ENCODE peak calls at places on chromosome 14, in seven cellular contexts. H is HepG2, N is SK-N-SH, K is H1, T is K562, A is GM12892, P is GM12878. D is an unnamed sample.
A peak's percentile ranks its signal among the peaks of the same experiment; 100 is the strongest.

GRCh38 chr14:23571701-23572523 is 4.3 kb upstream of the AP1G2 start:
- DNase-seq in K (no peak), N (no peak), T (no peak), H (no peak), A (no peak), P (no peak), D (no peak)

GRCh38 chr14:24937300-24937699 is 112.6 kb downstream of the STXBP6 start:
- DNase-seq in A (no peak), H (no peak), K (no peak), P (no peak), N (no peak), T (no peak), D (no peak)

GRCh38 chr14:65336191-65336591 is 76.3 kb upstream of the FUT8 start:
- DNase-seq in A (no peak), K (no peak), N (no peak), P (no peak), T (no peak), H (no peak), D (no peak)

GRCh38 chr14:21382886-21383847 is 652 bp downstream of the SUPT16H start:
- DNase-seq in H (peak; percentile 43), A (peak; percentile 20), T (peak; percentile 42), P (no peak), N (peak; percentile 48), K (no peak), D (peak; percentile 21)

GRCh38 chr14:23364164-23364571 is 804 bp downstream of the EFS start:
- DNase-seq in T (peak; percentile 16), P (no peak), N (peak; percentile 81), H (no peak), A (no peak), K (no peak), D (no peak)

GRCh38 chr14:32763673-32764072 is 175.0 kb upstream of the NPAS3 start:
- DNase-seq in H (no peak), N (no peak), P (no peak), T (no peak), A (no peak), K (no peak), D (no peak)

GRCh38 chr14:61322799-61323290 is 1.5 kb downstream of the PRKCH start:
- DNase-seq in T (no peak), H (no peak), N (peak; percentile 27), K (no peak), P (no peak), A (no peak), D (no peak)

GRCh38 chr14:94646481-94646880 is 34.3 kb downstream of the SERPINA3 start:
- DNase-seq in P (no peak), H (no peak), N (no peak), K (no peak), A (no peak), T (no peak), D (no peak)

GRCh38 chr14:73599494-73599893 is 7.8 kb downstream of the ACOT4 start:
- DNase-seq in T (no peak), N (no peak), K (no peak), P (no peak), A (no peak), H (no peak), D (no peak)

GRCh38 chr14:74085047-74085637 is 386 bp downstream of the LIN52 start:
- DNase-seq in T (peak; percentile 21), N (peak; percentile 44), A (peak; percentile 7), P (no peak), H (peak; percentile 10), K (no peak), D (no peak)

GRCh38 chr14:93011650-93012317 is 88.8 kb downstream of the CHGA start:
- DNase-seq in P (no peak), A (no peak), T (no peak), N (no peak), H (no peak), K (no peak), D (no peak)

GRCh38 chr14:76647699-76648298 is 113.5 kb upstream of the VASH1 start:
- DNase-seq in K (no peak), H (peak; percentile 52), A (peak; percentile 47), N (peak; percentile 62), P (no peak), T (peak; percentile 61), D (peak; percentile 32)

GRCh38 chr14:36105401-36105800 is 71.1 kb downstream of the PTCSC3 start:
- DNase-seq in H (peak; percentile 21), A (no peak), K (peak; percentile 53), T (no peak), P (no peak), N (no peak), D (no peak)

GRCh38 chr14:95059126-95059525 is 98.2 kb downstream of the DICER1 start:
- DNase-seq in T (no peak), H (no peak), P (no peak), A (no peak), N (no peak), K (no peak), D (no peak)

GRCh38 chr14:41922014-41922413 is 315.3 kb downstream of the LRFN5 start:
- DNase-seq in K (no peak), T (no peak), A (no peak), H (no peak), N (no peak), P (no peak), D (no peak)

GRCh38 chr14:55333785-55334485 is 62.7 kb downstream of the FBXO34 start:
- DNase-seq in N (no peak), A (no peak), H (no peak), K (no peak), T (no peak), P (no peak), D (no peak)

GRCh38 chr14:100525615-100526014 is 61.6 kb downstream of the BEGAIN start:
- DNase-seq in P (no peak), K (no peak), H (no peak), N (no peak), T (no peak), A (no peak), D (no peak)

GRCh38 chr14:34749408-34749807 is 35.0 kb upstream of the CFL2 start:
- DNase-seq in P (no peak), N (no peak), H (no peak), K (no peak), A (no peak), T (no peak), D (no peak)

GRCh38 chr14:65069874-65070709 is 32.2 kb downstream of the MAX start:
- DNase-seq in A (no peak), H (no peak), N (no peak), K (no peak), P (no peak), T (no peak), D (no peak)

GRCh38 chr14:29016050-29016900 is 249.7 kb downstream of the FOXG1 start:
- DNase-seq in P (no peak), A (no peak), N (peak; percentile 7), H (peak; percentile 78), K (peak; percentile 85), T (peak; percentile 7), D (peak; percentile 3)
- TF ChIP-seq TAF1 in P (no peak), A (no peak), N (no peak), H (no peak), K (no peak), T (no peak), D (no peak)

GRCh38 chr14:103561381-103562134 is 899 bp downstream of the BAG5 start:
- DNase-seq in N (peak; percentile 74), A (peak; percentile 55), T (no peak), H (peak; percentile 27), K (no peak), P (no peak), D (peak; percentile 59)
- TF ChIP-seq TAF1 in N (no peak), A (no peak), T (no peak), H (no peak), K (peak; percentile 56), P (no peak), D (no peak)

DNA sequence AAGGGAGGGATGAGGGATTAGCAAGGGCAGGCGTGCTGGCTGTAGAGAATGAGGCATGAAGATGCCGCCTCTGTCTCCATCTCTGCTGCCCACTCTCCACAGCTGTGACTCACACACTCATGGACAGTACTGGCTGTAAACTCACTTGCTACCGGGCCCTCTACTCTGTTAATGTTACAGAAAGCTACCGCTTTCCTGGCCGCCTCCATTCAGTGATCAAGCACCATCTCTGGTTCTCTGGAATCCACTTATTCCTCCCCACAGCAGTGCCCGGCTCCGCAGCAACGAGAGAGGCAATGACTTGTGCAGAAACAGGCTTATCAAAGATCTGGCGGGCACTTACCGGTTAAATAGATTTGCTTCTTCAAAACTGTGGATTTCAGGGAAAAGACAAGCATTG is 34.8 kb downstream of the AMN start:
- DNase-seq in H (no peak), N (peak; percentile 53), P (no peak), T (no peak), K (no peak), A (no peak), D (no peak)
- TF ChIP-seq TAF1 in H (no peak), N (no peak), P (no peak), T (no peak), K (no peak), A (no peak), D (no peak)

DNA sequence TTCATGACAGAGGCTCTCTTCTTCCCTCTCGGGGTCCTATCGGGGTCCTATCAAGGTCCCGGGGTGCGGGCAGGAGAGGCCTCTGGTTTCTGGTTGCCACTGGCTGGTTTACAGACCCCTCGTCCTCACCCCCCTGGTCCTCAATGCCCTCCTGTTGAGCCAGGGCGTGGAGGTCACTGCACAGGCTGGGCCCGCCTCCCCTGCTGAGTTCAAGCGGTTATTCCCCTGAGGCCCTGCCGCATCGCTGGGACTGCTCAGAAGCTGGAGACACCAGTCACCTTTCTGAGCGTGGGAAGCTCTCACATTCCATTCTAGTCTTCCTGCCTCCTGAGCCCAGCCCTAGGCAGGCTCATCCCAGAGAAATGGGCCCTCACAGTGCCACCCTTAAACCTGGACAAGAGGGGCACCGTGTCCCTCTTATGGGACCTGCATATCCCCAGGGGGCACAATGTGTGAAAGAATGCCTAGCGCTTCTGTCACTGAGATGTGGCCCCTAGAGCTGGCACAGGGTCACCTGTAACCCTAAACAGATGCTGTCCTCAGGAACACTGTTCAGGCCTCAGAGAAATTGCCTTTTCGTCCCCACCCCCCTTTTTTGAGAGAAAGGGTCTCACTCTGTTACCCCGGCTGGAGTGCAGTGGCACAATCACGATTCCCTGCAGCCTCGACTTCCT is 177.7 kb upstream of the RGS6 start:
- DNase-seq in A (no peak), K (no peak), N (no peak), H (no peak), T (no peak), P (no peak), D (no peak)
- TF ChIP-seq TAF1 in A (no peak), K (no peak), N (no peak), H (no peak), T (no peak), P (no peak), D (no peak)

GRCh38 chr14:104364830-104365229 is 214.7 kb upstream of the C14orf180 start:
- DNase-seq in P (no peak), K (no peak), H (no peak), N (no peak), T (no peak), A (no peak), D (no peak)

GRCh38 chr14:104361101-104361591 is 218.4 kb upstream of the C14orf180 start:
- DNase-seq in H (no peak), T (no peak), A (no peak), N (peak; percentile 39), K (no peak), P (no peak), D (no peak)

GRCh38 chr14:104363891-104364760 is 215.4 kb upstream of the C14orf180 start:
- DNase-seq in K (no peak), T (no peak), P (no peak), A (no peak), H (no peak), N (peak; percentile 31), D (no peak)

GRCh38 chr14:104361921-104362681 is 217.5 kb upstream of the C14orf180 start:
- DNase-seq in T (no peak), H (no peak), N (peak; percentile 32), K (no peak), P (no peak), A (no peak), D (no peak)

GRCh38 chr14:104362761-104363605 is 216.6 kb upstream of the C14orf180 start:
- DNase-seq in K (no peak), P (no peak), A (no peak), N (peak; percentile 36), H (no peak), T (no peak), D (no peak)
- TF ChIP-seq TAF1 in K (no peak), P (no peak), A (no peak), N (no peak), H (no peak), T (no peak), D (no peak)

D was measured in GM12891.